ENCODE peak calls at places on chromosomes 3 and 15, in seven cellular contexts. X is OCI-LY7; C is astrocyte; R is upper lobe of right lung; I is right lobe of liver; P is heart left ventricle; J is CD8-positive, alpha-beta T cell. E is an unnamed sample. For H3K9me3, the result is how much of the 10 kb centered on the place peaks cover.

GRCh38 chr3:108471346-108471935 is 39.0 kb downstream of the MYH15 start:
- DNase-seq in X (no peak), C (peak), R (no peak), I (no peak), P (no peak), J (no peak), E (no peak)

GRCh38 chr3:125357032-125357658 is 18.0 kb downstream of the ZNF148 start:
- DNase-seq in X (no peak), C (peak), R (peak), I (peak), P (peak), J (peak), E (peak)

GRCh38 chr15:22968356-22968755 is 11.8 kb downstream of the CYFIP1 start:
- DNase-seq in X (no peak), C (peak), R (no peak), I (no peak), P (no peak), J (no peak), E (no peak)

GRCh38 chr3:13841826-13842225 is 38.0 kb downstream of the WNT7A start:
- DNase-seq in X (no peak), C (no peak), R (no peak), I (no peak), P (no peak), J (no peak), E (no peak)

GRCh38 chr15:58546635-58547627 is 115.1 kb downstream of the LIPC start:
- DNase-seq in X (no peak), C (peak), R (peak), I (peak), P (peak), J (no peak), E (no peak)

GRCh38 chr3:192303235-192303634 is 424.1 kb downstream of the FGF12 start:
- DNase-seq in X (no peak), C (no peak), R (no peak), I (no peak), P (no peak), J (no peak), E (no peak)

GRCh38 chr3:18657858-18658820 is 233.0 kb upstream of the SATB1 start:
- DNase-seq in X (no peak), C (no peak), R (no peak), I (no peak), P (no peak), J (peak), E (no peak)

GRCh38 chr3:128180913-128181312 is 27.6 kb downstream of the EEFSEC start:
- DNase-seq in X (no peak), C (no peak), R (no peak), I (no peak), P (no peak), J (no peak), E (no peak)

GRCh38 chr15:78623786-78624497 is 3.1 kb upstream of the CHRNA3 start:
- DNase-seq in X (no peak), C (no peak), R (peak), I (no peak), P (no peak), J (no peak), E (no peak)

GRCh38 chr3:45874677-45875346 is 11.5 kb upstream of the CCR9 start:
- DNase-seq in X (no peak), C (no peak), R (no peak), I (no peak), P (no peak), J (no peak), E (no peak)

GRCh38 chr3:183018416-183019192 is 38.3 kb upstream of the DCUN1D1 start:
- DNase-seq in X (no peak), C (no peak), R (no peak), I (no peak), P (no peak), J (no peak), E (no peak)

GRCh38 chr3:30553641-30554316 is 52.6 kb upstream of the TGFBR2 start:
- DNase-seq in X (no peak), C (peak), R (no peak), I (no peak), P (no peak), J (no peak), E (no peak)

GRCh38 chr3:111872948-111873347 is 13.9 kb downstream of the PHLDB2 start:
- DNase-seq in X (no peak), C (no peak), R (no peak), I (no peak), P (no peak), J (no peak), E (no peak)

GRCh38 chr15:69357773-69358765 is 56.1 kb upstream of the KIF23 start:
- DNase-seq in X (no peak), C (peak), R (no peak), I (no peak), P (no peak), J (no peak), E (no peak)

GRCh38 chr15:45180648-45181436 is 6.9 kb downstream of the SHF start:
- DNase-seq in X (no peak), C (no peak), R (no peak), I (no peak), P (no peak), J (no peak), E (no peak)

GRCh38 chr3:24867783-24868182 is 373.1 kb upstream of the THRB start:
- DNase-seq in X (no peak), C (no peak), R (no peak), I (no peak), P (no peak), J (no peak), E (no peak)

GRCh38 chr3:150759319-150759718 is 3.6 kb downstream of the SIAH2 start:
- DNase-seq in X (no peak), C (no peak), R (no peak), I (no peak), P (no peak), J (no peak), E (no peak)

GRCh38 chr3:16104161-16104560 is 70.3 kb upstream of the GALNT15 start:
- DNase-seq in X (no peak), C (peak), R (no peak), I (no peak), P (no peak), J (no peak), E (no peak)

GRCh38 chr3:16102905-16103364 is 71.5 kb upstream of the GALNT15 start:
- DNase-seq in X (no peak), C (peak), R (no peak), I (no peak), P (no peak), J (no peak), E (no peak)

GRCh38 chr3:16103472-16103871 is 71.0 kb upstream of the GALNT15 start:
- DNase-seq in X (no peak), C (peak), R (no peak), I (no peak), P (no peak), J (no peak), E (no peak)

GRCh38 chr3:16102187-16102561 is 72.3 kb upstream of the GALNT15 start:
- DNase-seq in X (no peak), C (no peak), R (no peak), I (no peak), P (no peak), J (no peak), E (no peak)

GRCh38 chr3:16101295-16102186 is 72.9 kb upstream of the GALNT15 start:
- DNase-seq in X (no peak), C (peak), R (no peak), I (no peak), P (no peak), J (no peak), E (no peak)
- TF ChIP-seq CTCF in X (no peak), C (no peak), R (no peak), I (no peak), P (no peak), J (no peak), E (no peak)

DNA sequence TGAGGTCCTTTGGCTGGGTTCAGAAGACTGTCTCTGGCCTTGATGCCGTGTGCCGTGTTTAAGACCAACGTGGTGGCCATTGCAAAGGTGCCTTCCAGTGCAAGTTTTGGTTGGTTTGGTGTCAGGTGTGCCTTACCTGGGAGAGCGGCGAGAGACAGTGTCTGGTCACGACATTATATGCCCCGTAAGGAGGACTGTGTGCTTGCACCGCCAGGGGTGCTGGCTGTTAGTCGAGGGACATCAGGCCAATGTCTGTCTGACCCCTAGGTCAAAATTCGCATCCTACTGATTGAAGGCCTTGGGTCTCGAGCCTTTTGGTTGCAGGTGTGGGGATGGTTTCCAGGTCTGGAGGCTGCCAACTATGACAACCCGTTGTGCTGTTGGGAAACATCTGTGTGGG is 111.9 kb downstream of the SNRPN start:
- DNase-seq in X (no peak), C (no peak), R (peak), I (peak), P (no peak), J (no peak), E (no peak)
- H3K9me3 ChIP-seq in X (under half), C (half or more), R (half or more), I (under half), P (half or more), J (half or more), E (half or more)

DNA sequence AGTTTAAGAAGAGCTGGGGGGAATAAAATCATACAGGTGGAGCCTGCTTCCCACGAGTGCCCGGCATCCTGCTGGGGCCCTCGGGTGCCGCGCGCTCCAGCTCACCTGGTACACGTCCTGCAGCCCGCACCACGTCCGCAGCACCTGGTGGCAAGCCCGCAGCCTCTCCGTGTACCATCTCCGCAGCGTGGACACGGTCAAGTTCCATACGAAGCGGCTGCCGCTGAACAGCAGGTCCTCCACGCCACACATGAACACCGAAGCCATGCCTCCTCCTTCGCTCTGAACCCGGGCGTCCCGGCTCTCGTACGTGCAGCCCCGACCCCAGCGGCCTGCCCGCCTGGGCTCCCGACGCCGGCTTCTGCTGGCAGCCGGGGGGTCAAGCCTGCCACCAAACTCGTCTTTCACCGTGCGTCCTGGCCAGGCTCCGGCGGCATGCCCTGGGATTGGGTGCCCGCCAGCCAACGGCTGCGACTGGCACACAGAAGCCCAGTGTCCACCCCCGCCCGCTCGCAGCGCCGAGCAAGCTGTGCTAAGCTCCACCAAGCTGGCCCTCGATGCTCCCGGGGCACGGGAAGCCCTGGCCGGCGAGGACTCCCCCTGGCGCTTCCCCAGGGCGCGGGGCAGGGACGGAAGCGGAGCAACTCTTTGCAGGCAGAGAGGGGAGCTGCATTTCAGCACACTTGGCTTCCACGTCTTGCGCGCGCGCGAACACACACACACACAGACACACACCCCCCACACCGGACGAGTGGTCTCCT is at the start of gene FRMD4B:
- DNase-seq in X (no peak), C (peak), R (peak), I (peak), P (peak), J (no peak), E (no peak)
- TF ChIP-seq CTCF in X (no peak), C (no peak), R (peak), I (peak), P (peak), J (no peak), E (no peak)

DNA sequence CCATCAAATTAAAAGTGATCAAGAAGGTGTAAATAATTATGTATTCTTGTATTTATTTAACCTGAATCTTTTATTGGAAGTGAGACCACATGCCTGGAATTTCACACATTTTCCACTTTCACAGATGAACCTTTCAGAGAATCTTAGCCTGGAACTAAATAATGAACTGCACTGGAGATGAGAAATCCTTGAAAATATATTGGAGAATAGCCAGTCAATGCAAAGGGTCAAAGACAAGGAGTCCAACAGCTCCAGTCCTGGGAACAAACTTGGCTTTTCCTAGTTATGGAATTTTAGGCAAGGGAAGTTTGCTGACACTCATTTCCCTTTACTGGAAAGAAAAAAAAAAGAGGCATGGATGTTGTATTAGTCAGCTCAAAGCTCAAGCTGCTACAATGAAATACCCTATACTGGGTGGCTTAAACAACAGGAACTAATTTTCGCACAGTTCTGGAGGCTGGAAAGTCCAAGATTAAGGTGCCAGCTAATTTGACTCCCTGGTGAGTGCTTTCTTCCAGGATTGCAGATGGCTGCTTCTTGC is 690.8 kb upstream of the ARPP21 start:
- DNase-seq in X (no peak), C (peak), R (no peak), I (no peak), P (no peak), J (no peak), E (no peak)
- H3K9me3 ChIP-seq in X (under half), C (under half), R (under half), I (under half), P (under half), J (under half), E (under half)